ENCODE peak calls at places on chromosome 18, in ten cellular contexts. One of them, this sample, is unnamed. For H3K4me1, the result is how much of the 10 kb centered on the place peaks cover.

GRCh38 chr18:44518091-44518490 is 162.6 kb upstream of the SETBP1 start:
- DNase-seq in esophagus squamous epithelium: no peak
- DNase-seq in esophagus muscularis mucosa: no peak
- DNase-seq in Peyer's patch: no peak
- DNase-seq in tibial artery: no peak
- DNase-seq in thyroid gland: no peak
- DNase-seq in ascending aorta: no peak
- DNase-seq in CD8-positive, alpha-beta memory T cell: no peak
- DNase-seq in cardiac muscle cell: no peak
- DNase-seq in CD8-positive, alpha-beta T cell: no peak
- DNase-seq in this sample: no peak

GRCh38 chr18:8791171-8791651 is 85.9 kb downstream of the MTCL1 start:
- DNase-seq in esophagus squamous epithelium: no peak
- DNase-seq in esophagus muscularis mucosa: no peak
- DNase-seq in Peyer's patch: no peak
- DNase-seq in tibial artery: no peak
- DNase-seq in thyroid gland: no peak
- DNase-seq in ascending aorta: no peak
- DNase-seq in CD8-positive, alpha-beta memory T cell: no peak
- DNase-seq in cardiac muscle cell: no peak
- DNase-seq in CD8-positive, alpha-beta T cell: no peak
- DNase-seq in this sample: no peak

GRCh38 chr18:78739115-78739514 is 240.5 kb upstream of the SALL3 start:
- DNase-seq in esophagus squamous epithelium: no peak
- DNase-seq in esophagus muscularis mucosa: no peak
- DNase-seq in Peyer's patch: no peak
- DNase-seq in tibial artery: no peak
- DNase-seq in thyroid gland: no peak
- DNase-seq in ascending aorta: no peak
- DNase-seq in CD8-positive, alpha-beta memory T cell: no peak
- DNase-seq in cardiac muscle cell: no peak
- DNase-seq in CD8-positive, alpha-beta T cell: no peak
- DNase-seq in this sample: no peak

GRCh38 chr18:3209859-3210569 is 9.8 kb downstream of the MYOM1 start:
- DNase-seq in esophagus squamous epithelium: no peak
- DNase-seq in esophagus muscularis mucosa: peak
- DNase-seq in Peyer's patch: no peak
- DNase-seq in tibial artery: no peak
- DNase-seq in thyroid gland: no peak
- DNase-seq in ascending aorta: no peak
- DNase-seq in CD8-positive, alpha-beta memory T cell: no peak
- DNase-seq in cardiac muscle cell: no peak
- DNase-seq in CD8-positive, alpha-beta T cell: no peak
- DNase-seq in this sample: no peak

GRCh38 chr18:34122724-34123334 is 101.9 kb downstream of the NOL4 start:
- DNase-seq in esophagus squamous epithelium: no peak
- DNase-seq in esophagus muscularis mucosa: no peak
- DNase-seq in Peyer's patch: no peak
- DNase-seq in tibial artery: no peak
- DNase-seq in thyroid gland: peak
- DNase-seq in ascending aorta: no peak
- DNase-seq in CD8-positive, alpha-beta memory T cell: no peak
- DNase-seq in cardiac muscle cell: peak
- DNase-seq in CD8-positive, alpha-beta T cell: no peak
- DNase-seq in this sample: peak

GRCh38 chr18:35142270-35142605 is 98.6 kb upstream of the ZNF397 start:
- DNase-seq in esophagus squamous epithelium: no peak
- DNase-seq in esophagus muscularis mucosa: no peak
- DNase-seq in Peyer's patch: no peak
- DNase-seq in tibial artery: no peak
- DNase-seq in thyroid gland: peak
- DNase-seq in ascending aorta: no peak
- DNase-seq in CD8-positive, alpha-beta memory T cell: no peak
- DNase-seq in cardiac muscle cell: no peak
- DNase-seq in CD8-positive, alpha-beta T cell: no peak
- DNase-seq in this sample: no peak

GRCh38 chr18:22827741-22828140 is 105.4 kb upstream of the RBBP8 start:
- DNase-seq in esophagus squamous epithelium: no peak
- DNase-seq in esophagus muscularis mucosa: no peak
- DNase-seq in Peyer's patch: no peak
- DNase-seq in tibial artery: no peak
- DNase-seq in thyroid gland: no peak
- DNase-seq in ascending aorta: no peak
- DNase-seq in CD8-positive, alpha-beta memory T cell: no peak
- DNase-seq in cardiac muscle cell: no peak
- DNase-seq in CD8-positive, alpha-beta T cell: no peak
- DNase-seq in this sample: no peak

GRCh38 chr18:74832999-74833398 is 235.3 kb downstream of the ZNF407 start:
- DNase-seq in esophagus squamous epithelium: no peak
- DNase-seq in esophagus muscularis mucosa: no peak
- DNase-seq in Peyer's patch: no peak
- DNase-seq in tibial artery: no peak
- DNase-seq in thyroid gland: no peak
- DNase-seq in ascending aorta: no peak
- DNase-seq in CD8-positive, alpha-beta memory T cell: no peak
- DNase-seq in cardiac muscle cell: no peak
- DNase-seq in CD8-positive, alpha-beta T cell: no peak
- DNase-seq in this sample: no peak

GRCh38 chr18:23291456-23292205 is 156.3 kb downstream of the CABLES1 start:
- DNase-seq in esophagus squamous epithelium: no peak
- DNase-seq in esophagus muscularis mucosa: no peak
- DNase-seq in Peyer's patch: no peak
- DNase-seq in tibial artery: no peak
- DNase-seq in thyroid gland: peak
- DNase-seq in ascending aorta: no peak
- DNase-seq in CD8-positive, alpha-beta memory T cell: no peak
- DNase-seq in cardiac muscle cell: no peak
- DNase-seq in CD8-positive, alpha-beta T cell: no peak
- DNase-seq in this sample: no peak

GRCh38 chr18:26439537-26439936 is 108.8 kb downstream of the KCTD1 start:
- DNase-seq in esophagus squamous epithelium: no peak
- DNase-seq in esophagus muscularis mucosa: no peak
- DNase-seq in Peyer's patch: no peak
- DNase-seq in tibial artery: no peak
- DNase-seq in thyroid gland: no peak
- DNase-seq in ascending aorta: no peak
- DNase-seq in CD8-positive, alpha-beta memory T cell: no peak
- DNase-seq in cardiac muscle cell: no peak
- DNase-seq in CD8-positive, alpha-beta T cell: no peak
- DNase-seq in this sample: no peak

GRCh38 chr18:54086863-54087262 is 137.6 kb downstream of the MBD2 start:
- DNase-seq in esophagus squamous epithelium: no peak
- DNase-seq in esophagus muscularis mucosa: no peak
- DNase-seq in Peyer's patch: no peak
- DNase-seq in tibial artery: no peak
- DNase-seq in thyroid gland: no peak
- DNase-seq in ascending aorta: no peak
- DNase-seq in CD8-positive, alpha-beta memory T cell: no peak
- DNase-seq in cardiac muscle cell: no peak
- DNase-seq in CD8-positive, alpha-beta T cell: no peak
- DNase-seq in this sample: no peak

GRCh38 chr18:4781873-4782272 is 326.8 kb upstream of the DLGAP1 start:
- DNase-seq in esophagus squamous epithelium: no peak
- DNase-seq in esophagus muscularis mucosa: no peak
- DNase-seq in Peyer's patch: no peak
- DNase-seq in tibial artery: no peak
- DNase-seq in thyroid gland: no peak
- DNase-seq in ascending aorta: no peak
- DNase-seq in CD8-positive, alpha-beta memory T cell: no peak
- DNase-seq in cardiac muscle cell: no peak
- DNase-seq in CD8-positive, alpha-beta T cell: no peak
- DNase-seq in this sample: no peak

GRCh38 chr18:65322895-65323294 is 427.9 kb upstream of the CDH7 start:
- DNase-seq in esophagus squamous epithelium: no peak
- DNase-seq in esophagus muscularis mucosa: no peak
- DNase-seq in Peyer's patch: no peak
- DNase-seq in tibial artery: no peak
- DNase-seq in thyroid gland: no peak
- DNase-seq in ascending aorta: no peak
- DNase-seq in CD8-positive, alpha-beta memory T cell: no peak
- DNase-seq in cardiac muscle cell: no peak
- DNase-seq in CD8-positive, alpha-beta T cell: no peak
- DNase-seq in this sample: no peak

GRCh38 chr18:56305583-56305982 is 332.8 kb downstream of the TXNL1 start:
- DNase-seq in esophagus squamous epithelium: no peak
- DNase-seq in esophagus muscularis mucosa: no peak
- DNase-seq in Peyer's patch: no peak
- DNase-seq in tibial artery: no peak
- DNase-seq in thyroid gland: no peak
- DNase-seq in ascending aorta: no peak
- DNase-seq in CD8-positive, alpha-beta memory T cell: no peak
- DNase-seq in cardiac muscle cell: no peak
- DNase-seq in CD8-positive, alpha-beta T cell: no peak
- DNase-seq in this sample: no peak

GRCh38 chr18:47606526-47606925 is 323.9 kb downstream of the SMAD2 start:
- DNase-seq in esophagus squamous epithelium: no peak
- DNase-seq in esophagus muscularis mucosa: peak
- DNase-seq in Peyer's patch: no peak
- DNase-seq in tibial artery: no peak
- DNase-seq in thyroid gland: no peak
- DNase-seq in ascending aorta: no peak
- DNase-seq in CD8-positive, alpha-beta memory T cell: no peak
- DNase-seq in cardiac muscle cell: no peak
- DNase-seq in CD8-positive, alpha-beta T cell: no peak
- DNase-seq in this sample: no peak

GRCh38 chr18:76805221-76805620 is 17.1 kb upstream of the ZNF236 start:
- DNase-seq in esophagus squamous epithelium: no peak
- DNase-seq in esophagus muscularis mucosa: no peak
- DNase-seq in Peyer's patch: no peak
- DNase-seq in tibial artery: no peak
- DNase-seq in thyroid gland: no peak
- DNase-seq in ascending aorta: no peak
- DNase-seq in CD8-positive, alpha-beta memory T cell: no peak
- DNase-seq in cardiac muscle cell: peak
- DNase-seq in CD8-positive, alpha-beta T cell: no peak
- DNase-seq in this sample: no peak

GRCh38 chr18:32373995-32374394 is 96.7 kb downstream of the GAREM1 start:
- DNase-seq in esophagus squamous epithelium: no peak
- DNase-seq in esophagus muscularis mucosa: no peak
- DNase-seq in Peyer's patch: no peak
- DNase-seq in tibial artery: no peak
- DNase-seq in thyroid gland: peak
- DNase-seq in ascending aorta: no peak
- DNase-seq in CD8-positive, alpha-beta memory T cell: no peak
- DNase-seq in cardiac muscle cell: peak
- DNase-seq in CD8-positive, alpha-beta T cell: no peak
- DNase-seq in this sample: no peak
- H3K27ac ChIP-seq in esophagus squamous epithelium: peak
- H3K27ac ChIP-seq in esophagus muscularis mucosa: no peak
- H3K27ac ChIP-seq in Peyer's patch: no peak
- H3K27ac ChIP-seq in tibial artery: no peak
- H3K27ac ChIP-seq in thyroid gland: no peak
- H3K27ac ChIP-seq in ascending aorta: no peak
- H3K27ac ChIP-seq in CD8-positive, alpha-beta memory T cell: no peak
- H3K27ac ChIP-seq in cardiac muscle cell: no peak
- H3K27ac ChIP-seq in CD8-positive, alpha-beta T cell: no peak
- H3K27ac ChIP-seq in this sample: peak

DNA sequence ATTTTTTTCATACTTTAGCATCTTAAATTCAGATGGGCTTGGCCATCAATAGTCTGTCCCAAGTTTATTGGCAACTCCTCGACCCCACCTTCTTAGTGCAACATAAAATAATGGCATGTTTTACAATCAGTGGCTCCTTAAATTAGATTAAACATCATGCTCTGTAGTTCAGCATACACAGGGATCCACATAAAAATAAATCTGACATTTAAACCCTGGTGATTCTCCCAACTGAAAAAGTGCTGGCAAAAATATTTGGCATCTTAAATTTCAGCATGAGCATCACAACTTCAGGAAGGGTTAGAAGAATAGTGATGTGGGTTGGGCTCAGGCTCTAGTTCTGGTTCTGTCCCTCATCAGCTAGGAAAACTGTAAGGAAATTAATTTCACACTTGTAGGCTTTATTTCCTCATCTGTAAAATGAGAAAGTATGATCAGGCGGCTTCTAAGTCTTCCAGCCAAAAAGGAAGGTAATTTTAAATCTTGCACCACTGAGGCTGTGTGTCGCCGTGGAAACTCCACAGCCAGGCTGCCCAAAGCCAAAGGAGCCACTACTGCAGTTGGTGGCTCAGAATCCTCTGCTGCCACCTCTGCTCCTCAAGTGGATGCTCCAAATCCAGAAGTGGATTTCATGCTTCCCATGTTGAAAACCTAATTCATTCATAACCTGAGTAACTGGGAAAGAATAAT is 17.6 kb upstream of the EPG5 start:
- DNase-seq in esophagus squamous epithelium: no peak
- DNase-seq in esophagus muscularis mucosa: no peak
- DNase-seq in Peyer's patch: no peak
- DNase-seq in tibial artery: no peak
- DNase-seq in thyroid gland: no peak
- DNase-seq in ascending aorta: no peak
- DNase-seq in CD8-positive, alpha-beta memory T cell: no peak
- DNase-seq in cardiac muscle cell: no peak
- DNase-seq in CD8-positive, alpha-beta T cell: no peak
- DNase-seq in this sample: no peak
- H3K4me1 ChIP-seq in esophagus squamous epithelium: under half
- H3K4me1 ChIP-seq in esophagus muscularis mucosa: under half
- H3K4me1 ChIP-seq in Peyer's patch: under half
- H3K4me1 ChIP-seq in tibial artery: under half
- H3K4me1 ChIP-seq in thyroid gland: under half
- H3K4me1 ChIP-seq in ascending aorta: under half
- H3K4me1 ChIP-seq in CD8-positive, alpha-beta memory T cell: under half
- H3K4me1 ChIP-seq in cardiac muscle cell: under half
- H3K4me1 ChIP-seq in CD8-positive, alpha-beta T cell: under half
- H3K4me1 ChIP-seq in this sample: under half

GRCh38 chr18:6624729-6625308 is 104.7 kb upstream of the ARHGAP28 start:
- DNase-seq in esophagus squamous epithelium: no peak
- DNase-seq in esophagus muscularis mucosa: no peak
- DNase-seq in Peyer's patch: no peak
- DNase-seq in tibial artery: no peak
- DNase-seq in thyroid gland: no peak
- DNase-seq in ascending aorta: no peak
- DNase-seq in CD8-positive, alpha-beta memory T cell: no peak
- DNase-seq in cardiac muscle cell: no peak
- DNase-seq in CD8-positive, alpha-beta T cell: no peak
- DNase-seq in this sample: no peak
- H3K27ac ChIP-seq in esophagus squamous epithelium: peak
- H3K27ac ChIP-seq in esophagus muscularis mucosa: peak
- H3K27ac ChIP-seq in Peyer's patch: no peak
- H3K27ac ChIP-seq in tibial artery: no peak
- H3K27ac ChIP-seq in thyroid gland: no peak
- H3K27ac ChIP-seq in ascending aorta: no peak
- H3K27ac ChIP-seq in CD8-positive, alpha-beta memory T cell: no peak
- H3K27ac ChIP-seq in cardiac muscle cell: no peak
- H3K27ac ChIP-seq in CD8-positive, alpha-beta T cell: no peak
- H3K27ac ChIP-seq in this sample: no peak

DNA sequence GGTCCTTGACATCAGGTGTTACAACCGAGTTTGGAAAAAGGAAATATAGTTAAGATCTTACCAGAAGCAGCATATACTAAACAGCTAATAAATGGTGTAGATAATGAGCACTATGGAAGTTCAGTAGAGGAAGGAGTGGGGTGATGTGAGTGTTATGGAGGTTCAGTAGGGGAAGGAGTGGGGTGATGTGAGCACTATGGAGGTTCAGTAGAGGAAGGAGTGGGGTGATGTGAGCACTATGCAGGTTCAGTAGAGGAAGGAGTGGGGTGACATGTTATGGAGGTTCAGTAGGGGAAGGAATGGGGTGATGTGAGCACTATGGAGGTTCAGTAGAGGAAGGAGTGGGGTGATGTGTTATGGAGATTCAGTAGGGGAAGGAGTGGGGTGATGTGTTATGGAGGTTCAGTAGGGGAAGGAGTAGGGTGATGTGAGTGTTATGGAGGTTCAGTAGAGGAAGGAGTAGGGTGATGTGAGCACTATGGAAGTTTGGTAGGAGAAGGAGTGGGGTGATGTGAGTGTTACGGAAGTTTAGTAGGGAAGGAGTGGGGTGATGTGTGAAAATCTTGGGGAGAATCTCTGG is 116.3 kb upstream of the SMAD7 start:
- DNase-seq in esophagus squamous epithelium: no peak
- DNase-seq in esophagus muscularis mucosa: no peak
- DNase-seq in Peyer's patch: no peak
- DNase-seq in tibial artery: no peak
- DNase-seq in thyroid gland: no peak
- DNase-seq in ascending aorta: no peak
- DNase-seq in CD8-positive, alpha-beta memory T cell: no peak
- DNase-seq in cardiac muscle cell: no peak
- DNase-seq in CD8-positive, alpha-beta T cell: no peak
- DNase-seq in this sample: no peak
- H3K4me1 ChIP-seq in esophagus squamous epithelium: under half
- H3K4me1 ChIP-seq in esophagus muscularis mucosa: under half
- H3K4me1 ChIP-seq in Peyer's patch: under half
- H3K4me1 ChIP-seq in tibial artery: under half
- H3K4me1 ChIP-seq in thyroid gland: under half
- H3K4me1 ChIP-seq in ascending aorta: under half
- H3K4me1 ChIP-seq in CD8-positive, alpha-beta memory T cell: under half
- H3K4me1 ChIP-seq in cardiac muscle cell: under half
- H3K4me1 ChIP-seq in CD8-positive, alpha-beta T cell: under half
- H3K4me1 ChIP-seq in this sample: under half

This sample was measured in lung.